ENCODE peak calls at places on chromosomes 13 and 19, in seven cellular contexts. One of them, this sample, is unnamed.
A peak's percentile ranks its signal among the peaks of the same experiment; 100 is the strongest.

GRCh38 chr13:71149498-71150363 is 717.3 kb downstream of the DACH1 start:
- DNase-seq in thoracic aorta: no peak
- DNase-seq in foreskin fibroblast: no peak
- DNase-seq in SK-N-SH: no peak
- DNase-seq in right lobe of liver: no peak
- DNase-seq in HFF-Myc: no peak
- DNase-seq in heart left ventricle: no peak
- DNase-seq in this sample: no peak

GRCh38 chr13:30905932-30906383 is at the start of gene MEDAG:
- DNase-seq in thoracic aorta: peak; percentile 92
- DNase-seq in foreskin fibroblast: peak; percentile 74
- DNase-seq in SK-N-SH: no peak
- DNase-seq in right lobe of liver: no peak
- DNase-seq in HFF-Myc: no peak
- DNase-seq in heart left ventricle: peak; percentile 87
- DNase-seq in this sample: no peak

GRCh38 chr19:53671621-53672111 is 39.9 kb downstream of the DPRX start:
- DNase-seq in thoracic aorta: no peak
- DNase-seq in foreskin fibroblast: no peak
- DNase-seq in SK-N-SH: no peak
- DNase-seq in right lobe of liver: no peak
- DNase-seq in HFF-Myc: no peak
- DNase-seq in heart left ventricle: no peak
- DNase-seq in this sample: no peak

GRCh38 chr19:54608205-54608604 is 14.8 kb downstream of the LILRA1 start:
- DNase-seq in thoracic aorta: no peak
- DNase-seq in foreskin fibroblast: no peak
- DNase-seq in SK-N-SH: no peak
- DNase-seq in right lobe of liver: no peak
- DNase-seq in HFF-Myc: no peak
- DNase-seq in heart left ventricle: no peak
- DNase-seq in this sample: no peak

GRCh38 chr13:46961719-46962118 is 64.9 kb upstream of the HTR2A start:
- DNase-seq in thoracic aorta: no peak
- DNase-seq in foreskin fibroblast: peak; percentile 84
- DNase-seq in SK-N-SH: no peak
- DNase-seq in right lobe of liver: no peak
- DNase-seq in HFF-Myc: no peak
- DNase-seq in heart left ventricle: no peak
- DNase-seq in this sample: peak; percentile 54

GRCh38 chr19:36182612-36183454 is 30.6 kb upstream of the COX7A1 start:
- DNase-seq in thoracic aorta: no peak
- DNase-seq in foreskin fibroblast: no peak
- DNase-seq in SK-N-SH: no peak
- DNase-seq in right lobe of liver: no peak
- DNase-seq in HFF-Myc: no peak
- DNase-seq in heart left ventricle: no peak
- DNase-seq in this sample: peak; percentile 93

GRCh38 chr19:38721977-38722773 is 22.1 kb downstream of the CAPN12 start:
- DNase-seq in thoracic aorta: no peak
- DNase-seq in foreskin fibroblast: no peak
- DNase-seq in SK-N-SH: no peak
- DNase-seq in right lobe of liver: no peak
- DNase-seq in HFF-Myc: no peak
- DNase-seq in heart left ventricle: peak; percentile 87
- DNase-seq in this sample: no peak

GRCh38 chr19:42313096-42313839 is at the start of gene TMEM145:
- DNase-seq in thoracic aorta: no peak
- DNase-seq in foreskin fibroblast: peak; percentile 73
- DNase-seq in SK-N-SH: peak; percentile 97
- DNase-seq in right lobe of liver: no peak
- DNase-seq in HFF-Myc: no peak
- DNase-seq in heart left ventricle: peak; percentile 52
- DNase-seq in this sample: no peak

GRCh38 chr13:18951412-18951811 is 230.2 kb downstream of the TUBA3C start:
- DNase-seq in thoracic aorta: no peak
- DNase-seq in foreskin fibroblast: no peak
- DNase-seq in SK-N-SH: no peak
- DNase-seq in right lobe of liver: no peak
- DNase-seq in HFF-Myc: no peak
- DNase-seq in heart left ventricle: no peak
- DNase-seq in this sample: no peak
- H3K4me3 ChIP-seq in thoracic aorta: no peak overlapping the region
- H3K4me3 ChIP-seq in foreskin fibroblast: no peak overlapping the region
- H3K4me3 ChIP-seq in SK-N-SH: no peak overlapping the region
- H3K4me3 ChIP-seq in right lobe of liver: no peak overlapping the region
- H3K4me3 ChIP-seq in HFF-Myc: no peak overlapping the region
- H3K4me3 ChIP-seq in heart left ventricle: no peak overlapping the region
- H3K4me3 ChIP-seq in this sample: no peak overlapping the region

DNA sequence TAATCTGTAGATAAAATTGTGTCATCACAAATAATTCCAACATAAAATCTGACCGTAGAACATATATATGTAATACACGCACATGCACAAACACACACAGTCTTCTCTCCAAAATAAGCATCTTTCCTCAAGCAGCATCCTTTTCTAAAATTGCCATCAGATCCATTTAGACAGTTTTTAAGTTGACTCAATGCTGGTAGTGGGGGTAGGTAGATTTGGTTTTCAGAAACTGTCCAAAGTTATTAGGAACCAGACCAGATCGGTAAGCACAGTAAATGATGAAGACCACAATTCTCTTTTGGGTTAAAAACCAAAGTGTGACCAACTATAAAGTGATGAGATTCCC is 64.6 kb downstream of the SERP2 start:
- DNase-seq in thoracic aorta: no peak
- DNase-seq in foreskin fibroblast: no peak
- DNase-seq in SK-N-SH: no peak
- DNase-seq in right lobe of liver: no peak
- DNase-seq in HFF-Myc: no peak
- DNase-seq in heart left ventricle: no peak
- DNase-seq in this sample: no peak
- TF ChIP-seq CTCF in thoracic aorta: no peak
- TF ChIP-seq CTCF in foreskin fibroblast: no peak
- TF ChIP-seq CTCF in SK-N-SH: no peak
- TF ChIP-seq CTCF in right lobe of liver: no peak
- TF ChIP-seq CTCF in HFF-Myc: no peak
- TF ChIP-seq CTCF in heart left ventricle: no peak
- TF ChIP-seq CTCF in this sample: no peak

GRCh38 chr13:109870281-109871017 is 84.1 kb upstream of the IRS2 start:
- DNase-seq in thoracic aorta: no peak
- DNase-seq in foreskin fibroblast: no peak
- DNase-seq in SK-N-SH: no peak
- DNase-seq in right lobe of liver: no peak
- DNase-seq in HFF-Myc: no peak
- DNase-seq in heart left ventricle: no peak
- DNase-seq in this sample: no peak

GRCh38 chr13:109871018-109871370 is 84.6 kb upstream of the IRS2 start:
- DNase-seq in thoracic aorta: no peak
- DNase-seq in foreskin fibroblast: peak; percentile 42
- DNase-seq in SK-N-SH: no peak
- DNase-seq in right lobe of liver: no peak
- DNase-seq in HFF-Myc: no peak
- DNase-seq in heart left ventricle: no peak
- DNase-seq in this sample: no peak

GRCh38 chr13:109867766-109868165 is 81.4 kb upstream of the IRS2 start:
- DNase-seq in thoracic aorta: no peak
- DNase-seq in foreskin fibroblast: peak; percentile 38
- DNase-seq in SK-N-SH: no peak
- DNase-seq in right lobe of liver: no peak
- DNase-seq in HFF-Myc: no peak
- DNase-seq in heart left ventricle: no peak
- DNase-seq in this sample: no peak

GRCh38 chr13:109869312-109870237 is 83.2 kb upstream of the IRS2 start:
- DNase-seq in thoracic aorta: peak; percentile 16
- DNase-seq in foreskin fibroblast: peak; percentile 65
- DNase-seq in SK-N-SH: peak; percentile 86
- DNase-seq in right lobe of liver: peak; percentile 87
- DNase-seq in HFF-Myc: peak; percentile 52
- DNase-seq in heart left ventricle: peak; percentile 91
- DNase-seq in this sample: no peak

DNA sequence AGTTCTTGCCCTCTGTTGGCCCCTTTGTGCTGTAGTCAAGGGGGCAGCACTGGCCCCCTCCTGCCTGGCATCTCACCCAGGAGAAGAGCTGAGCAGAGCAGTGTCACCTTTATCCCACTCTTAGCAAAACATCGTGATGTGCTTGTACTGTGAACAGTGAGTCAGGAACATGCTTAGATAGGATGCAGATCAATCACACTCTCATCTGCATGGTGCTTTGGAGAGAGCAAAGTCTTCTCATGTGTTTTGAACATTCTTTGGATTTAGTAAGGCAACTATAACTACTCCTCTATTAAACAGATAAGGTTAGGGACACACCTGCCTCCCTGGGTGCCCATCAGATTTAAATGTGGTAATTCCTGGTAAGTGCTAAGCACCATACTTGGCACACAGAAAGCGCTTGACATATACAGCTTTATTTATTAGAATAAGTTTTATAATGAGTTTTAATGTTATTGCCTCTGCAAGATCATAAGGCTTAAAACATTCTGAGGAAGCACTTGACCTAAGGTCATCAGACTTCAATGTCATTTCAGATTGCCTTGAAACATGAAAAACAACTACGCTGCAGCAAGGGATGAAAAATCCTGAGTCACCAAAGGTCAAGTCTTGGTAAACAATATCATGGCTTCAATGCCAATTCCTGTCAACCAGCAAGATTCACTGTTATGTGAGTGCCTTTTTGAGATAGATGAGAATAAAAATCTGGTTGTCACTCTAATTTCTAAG is 82.4 kb upstream of the IRS2 start:
- DNase-seq in thoracic aorta: no peak
- DNase-seq in foreskin fibroblast: peak; percentile 56
- DNase-seq in SK-N-SH: no peak
- DNase-seq in right lobe of liver: no peak
- DNase-seq in HFF-Myc: no peak
- DNase-seq in heart left ventricle: no peak
- DNase-seq in this sample: no peak
- H3K4me3 ChIP-seq in thoracic aorta: peak overlapping the region; percentile 71
- H3K4me3 ChIP-seq in foreskin fibroblast: no peak overlapping the region
- H3K4me3 ChIP-seq in SK-N-SH: no peak overlapping the region
- H3K4me3 ChIP-seq in right lobe of liver: no peak overlapping the region
- H3K4me3 ChIP-seq in HFF-Myc: no peak overlapping the region
- H3K4me3 ChIP-seq in heart left ventricle: no peak overlapping the region
- H3K4me3 ChIP-seq in this sample: no peak overlapping the region

GRCh38 chr13:109743706-109744453 is 42.5 kb downstream of the IRS2 start:
- DNase-seq in thoracic aorta: no peak
- DNase-seq in foreskin fibroblast: peak; percentile 83
- DNase-seq in SK-N-SH: peak; percentile 79
- DNase-seq in right lobe of liver: no peak
- DNase-seq in HFF-Myc: peak; percentile 85
- DNase-seq in heart left ventricle: no peak
- DNase-seq in this sample: peak; percentile 43
- TF ChIP-seq CTCF in thoracic aorta: no peak
- TF ChIP-seq CTCF in foreskin fibroblast: no peak
- TF ChIP-seq CTCF in SK-N-SH: no peak
- TF ChIP-seq CTCF in right lobe of liver: no peak
- TF ChIP-seq CTCF in HFF-Myc: no peak
- TF ChIP-seq CTCF in heart left ventricle: no peak
- TF ChIP-seq CTCF in this sample: no peak

GRCh38 chr19:49150106-49150943 is 4.9 kb downstream of the HRC start:
- DNase-seq in thoracic aorta: no peak
- DNase-seq in foreskin fibroblast: peak; percentile 88
- DNase-seq in SK-N-SH: peak; percentile 95
- DNase-seq in right lobe of liver: peak; percentile 93
- DNase-seq in HFF-Myc: no peak
- DNase-seq in heart left ventricle: peak; percentile 90
- DNase-seq in this sample: no peak

GRCh38 chr19:49152218-49152550 is 3.0 kb downstream of the HRC start:
- DNase-seq in thoracic aorta: no peak
- DNase-seq in foreskin fibroblast: no peak
- DNase-seq in SK-N-SH: no peak
- DNase-seq in right lobe of liver: no peak
- DNase-seq in HFF-Myc: no peak
- DNase-seq in heart left ventricle: no peak
- DNase-seq in this sample: no peak

GRCh38 chr19:49153167-49153809 is 1.9 kb downstream of the HRC start:
- DNase-seq in thoracic aorta: no peak
- DNase-seq in foreskin fibroblast: no peak
- DNase-seq in SK-N-SH: no peak
- DNase-seq in right lobe of liver: no peak
- DNase-seq in HFF-Myc: no peak
- DNase-seq in heart left ventricle: no peak
- DNase-seq in this sample: no peak

GRCh38 chr19:49150944-49151243 is 4.3 kb downstream of the HRC start:
- DNase-seq in thoracic aorta: no peak
- DNase-seq in foreskin fibroblast: no peak
- DNase-seq in SK-N-SH: no peak
- DNase-seq in right lobe of liver: no peak
- DNase-seq in HFF-Myc: no peak
- DNase-seq in heart left ventricle: no peak
- DNase-seq in this sample: no peak

GRCh38 chr19:49151339-49152217 is 3.6 kb downstream of the HRC start:
- DNase-seq in thoracic aorta: no peak
- DNase-seq in foreskin fibroblast: peak; percentile 66
- DNase-seq in SK-N-SH: peak; percentile 79
- DNase-seq in right lobe of liver: peak; percentile 78
- DNase-seq in HFF-Myc: no peak
- DNase-seq in heart left ventricle: peak; percentile 67
- DNase-seq in this sample: no peak
- H3K4me3 ChIP-seq in thoracic aorta: peak overlapping the region; percentile 79
- H3K4me3 ChIP-seq in foreskin fibroblast: no peak overlapping the region
- H3K4me3 ChIP-seq in SK-N-SH: peak overlapping the region; percentile 91
- H3K4me3 ChIP-seq in right lobe of liver: no peak overlapping the region
- H3K4me3 ChIP-seq in HFF-Myc: peak overlapping the region; percentile 93
- H3K4me3 ChIP-seq in heart left ventricle: peak overlapping the region; percentile 83
- H3K4me3 ChIP-seq in this sample: no peak overlapping the region

DNA sequence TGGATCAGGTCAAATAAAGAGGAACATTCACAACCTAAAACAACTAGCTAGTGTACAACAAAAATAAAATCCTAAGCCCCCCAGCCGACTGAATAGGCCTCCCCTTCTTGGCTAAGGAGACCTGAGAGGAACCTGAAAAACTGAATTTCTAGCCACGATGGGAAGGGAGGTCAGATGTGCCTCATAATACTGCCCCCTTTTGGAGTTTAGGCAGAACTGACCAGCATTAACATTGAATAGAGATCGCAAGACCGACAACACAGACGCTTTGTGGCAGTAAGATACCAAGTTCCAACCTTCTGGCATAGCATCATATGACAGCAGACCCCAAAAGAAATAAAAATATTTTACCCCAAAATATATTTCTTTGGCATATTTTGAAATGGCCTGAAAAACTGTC is 15.9 kb downstream of the CBY2 start:
- DNase-seq in thoracic aorta: no peak
- DNase-seq in foreskin fibroblast: peak; percentile 39
- DNase-seq in SK-N-SH: peak; percentile 48
- DNase-seq in right lobe of liver: no peak
- DNase-seq in HFF-Myc: no peak
- DNase-seq in heart left ventricle: no peak
- DNase-seq in this sample: no peak
- TF ChIP-seq CTCF in thoracic aorta: no peak
- TF ChIP-seq CTCF in foreskin fibroblast: peak; percentile 56
- TF ChIP-seq CTCF in SK-N-SH: peak; percentile 62
- TF ChIP-seq CTCF in right lobe of liver: peak; percentile 33
- TF ChIP-seq CTCF in HFF-Myc: peak; percentile 58
- TF ChIP-seq CTCF in heart left ventricle: no peak
- TF ChIP-seq CTCF in this sample: peak; percentile 61